ENCODE peak calls at places on chromosomes 11 and 22, in seven cellular contexts. One of them, this sample, is unnamed.

GRCh38 chr11:45754261-45754709 is 50.7 kb upstream of the SLC35C1 start:
- DNase-seq in H1: no peak
- DNase-seq in brain microvascular endothelial cell: peak; percentile 48
- DNase-seq in uterus: peak; percentile 27
- DNase-seq in hepatocyte: peak; percentile 67
- DNase-seq in transverse colon: no peak
- DNase-seq in neuronal stem cell: no peak
- DNase-seq in this sample: no peak

GRCh38 chr11:134530826-134531225 is 118.8 kb upstream of the B3GAT1 start:
- DNase-seq in H1: peak; percentile 43
- DNase-seq in brain microvascular endothelial cell: no peak
- DNase-seq in uterus: no peak
- DNase-seq in hepatocyte: no peak
- DNase-seq in transverse colon: no peak
- DNase-seq in neuronal stem cell: no peak
- DNase-seq in this sample: no peak

GRCh38 chr11:44750440-44751005 is 23.8 kb downstream of the TSPAN18 start:
- DNase-seq in H1: peak; percentile 32
- DNase-seq in brain microvascular endothelial cell: no peak
- DNase-seq in uterus: no peak
- DNase-seq in hepatocyte: no peak
- DNase-seq in transverse colon: no peak
- DNase-seq in neuronal stem cell: no peak
- DNase-seq in this sample: no peak

GRCh38 chr22:17734197-17734596 is 40.1 kb downstream of the BID start:
- DNase-seq in H1: no peak
- DNase-seq in brain microvascular endothelial cell: peak; percentile 64
- DNase-seq in uterus: no peak
- DNase-seq in hepatocyte: no peak
- DNase-seq in transverse colon: no peak
- DNase-seq in neuronal stem cell: no peak
- DNase-seq in this sample: no peak

GRCh38 chr11:82864268-82864667 is 36.0 kb downstream of the PRCP start:
- DNase-seq in H1: no peak
- DNase-seq in brain microvascular endothelial cell: peak; percentile 45
- DNase-seq in uterus: peak; percentile 44
- DNase-seq in hepatocyte: peak; percentile 69
- DNase-seq in transverse colon: peak; percentile 44
- DNase-seq in neuronal stem cell: no peak
- DNase-seq in this sample: peak; percentile 39

GRCh38 chr11:22192642-22193347 is at the start of gene ANO5:
- DNase-seq in H1: peak; percentile 87
- DNase-seq in brain microvascular endothelial cell: no peak
- DNase-seq in uterus: peak; percentile 34
- DNase-seq in hepatocyte: peak; percentile 78
- DNase-seq in transverse colon: peak; percentile 74
- DNase-seq in neuronal stem cell: peak; percentile 66
- DNase-seq in this sample: no peak

GRCh38 chr22:50705219-50705691 is 32.6 kb downstream of the SHANK3 start:
- DNase-seq in H1: peak; percentile 87
- DNase-seq in brain microvascular endothelial cell: peak; percentile 66
- DNase-seq in uterus: no peak
- DNase-seq in hepatocyte: peak; percentile 93
- DNase-seq in transverse colon: no peak
- DNase-seq in neuronal stem cell: peak; percentile 93
- DNase-seq in this sample: no peak

GRCh38 chr11:109071712-109072524 is 350.1 kb upstream of the C11orf87 start:
- DNase-seq in H1: no peak
- DNase-seq in brain microvascular endothelial cell: no peak
- DNase-seq in uterus: peak; percentile 54
- DNase-seq in hepatocyte: no peak
- DNase-seq in transverse colon: no peak
- DNase-seq in neuronal stem cell: no peak
- DNase-seq in this sample: no peak

GRCh38 chr11:27716850-27717249 is 16.6 kb upstream of the BDNF start:
- DNase-seq in H1: no peak
- DNase-seq in brain microvascular endothelial cell: no peak
- DNase-seq in uterus: no peak
- DNase-seq in hepatocyte: no peak
- DNase-seq in transverse colon: no peak
- DNase-seq in neuronal stem cell: no peak
- DNase-seq in this sample: no peak

GRCh38 chr11:28384418-28384817 is 276.2 kb downstream of the METTL15 start:
- DNase-seq in H1: no peak
- DNase-seq in brain microvascular endothelial cell: peak; percentile 99
- DNase-seq in uterus: no peak
- DNase-seq in hepatocyte: no peak
- DNase-seq in transverse colon: no peak
- DNase-seq in neuronal stem cell: no peak
- DNase-seq in this sample: peak; percentile 96

GRCh38 chr11:118227865-118228785 is 3.3 kb upstream of the JAML start:
- DNase-seq in H1: no peak
- DNase-seq in brain microvascular endothelial cell: no peak
- DNase-seq in uterus: no peak
- DNase-seq in hepatocyte: no peak
- DNase-seq in transverse colon: no peak
- DNase-seq in neuronal stem cell: no peak
- DNase-seq in this sample: no peak

GRCh38 chr11:34354782-34355181 is 3.0 kb downstream of the ABTB2 start:
- DNase-seq in H1: no peak
- DNase-seq in brain microvascular endothelial cell: no peak
- DNase-seq in uterus: no peak
- DNase-seq in hepatocyte: no peak
- DNase-seq in transverse colon: no peak
- DNase-seq in neuronal stem cell: no peak
- DNase-seq in this sample: no peak

GRCh38 chr11:80627364-80627763 is 1186.5 kb upstream of the TENM4 start:
- DNase-seq in H1: no peak
- DNase-seq in brain microvascular endothelial cell: no peak
- DNase-seq in uterus: no peak
- DNase-seq in hepatocyte: no peak
- DNase-seq in transverse colon: no peak
- DNase-seq in neuronal stem cell: no peak
- DNase-seq in this sample: no peak

GRCh38 chr11:110463153-110463552 is 33.4 kb downstream of the FDX1 start:
- DNase-seq in H1: peak; percentile 65
- DNase-seq in brain microvascular endothelial cell: peak; percentile 53
- DNase-seq in uterus: peak; percentile 56
- DNase-seq in hepatocyte: peak; percentile 67
- DNase-seq in transverse colon: peak; percentile 46
- DNase-seq in neuronal stem cell: peak; percentile 23
- DNase-seq in this sample: no peak

GRCh38 chr11:105911454-105911853 is 110.6 kb downstream of the MSANTD4 start:
- DNase-seq in H1: no peak
- DNase-seq in brain microvascular endothelial cell: no peak
- DNase-seq in uterus: no peak
- DNase-seq in hepatocyte: no peak
- DNase-seq in transverse colon: no peak
- DNase-seq in neuronal stem cell: no peak
- DNase-seq in this sample: no peak

GRCh38 chr22:50173221-50173982 is 2.9 kb downstream of the PANX2 start:
- DNase-seq in H1: no peak
- DNase-seq in brain microvascular endothelial cell: no peak
- DNase-seq in uterus: no peak
- DNase-seq in hepatocyte: no peak
- DNase-seq in transverse colon: peak; percentile 31
- DNase-seq in neuronal stem cell: no peak
- DNase-seq in this sample: no peak

GRCh38 chr11:78698612-78699011 is 123.9 kb upstream of the NARS2 start:
- DNase-seq in H1: no peak
- DNase-seq in brain microvascular endothelial cell: peak; percentile 84
- DNase-seq in uterus: no peak
- DNase-seq in hepatocyte: no peak
- DNase-seq in transverse colon: no peak
- DNase-seq in neuronal stem cell: no peak
- DNase-seq in this sample: no peak

GRCh38 chr11:60370252-60370810 is 8.0 kb upstream of the MS4A7 start:
- DNase-seq in H1: no peak
- DNase-seq in brain microvascular endothelial cell: no peak
- DNase-seq in uterus: no peak
- DNase-seq in hepatocyte: no peak
- DNase-seq in transverse colon: no peak
- DNase-seq in neuronal stem cell: no peak
- DNase-seq in this sample: no peak

GRCh38 chr11:6719588-6719987 is 36.4 kb upstream of the MRPL17 start:
- DNase-seq in H1: no peak
- DNase-seq in brain microvascular endothelial cell: no peak
- DNase-seq in uterus: no peak
- DNase-seq in hepatocyte: no peak
- DNase-seq in transverse colon: no peak
- DNase-seq in neuronal stem cell: no peak
- DNase-seq in this sample: no peak

GRCh38 chr11:128299132-128299726 is 288.1 kb downstream of the ETS1 start:
- DNase-seq in H1: no peak
- DNase-seq in brain microvascular endothelial cell: peak; percentile 40
- DNase-seq in uterus: no peak
- DNase-seq in hepatocyte: peak; percentile 27
- DNase-seq in transverse colon: no peak
- DNase-seq in neuronal stem cell: no peak
- DNase-seq in this sample: no peak

GRCh38 chr11:63804259-63804658 is 9.0 kb upstream of the SPINDOC start:
- DNase-seq in H1: no peak
- DNase-seq in brain microvascular endothelial cell: no peak
- DNase-seq in uterus: no peak
- DNase-seq in hepatocyte: peak; percentile 67
- DNase-seq in transverse colon: peak; percentile 64
- DNase-seq in neuronal stem cell: no peak
- DNase-seq in this sample: no peak

GRCh38 chr11:126595560-126595959 is 240.1 kb downstream of the ST3GAL4 start:
- DNase-seq in H1: no peak
- DNase-seq in brain microvascular endothelial cell: no peak
- DNase-seq in uterus: no peak
- DNase-seq in hepatocyte: no peak
- DNase-seq in transverse colon: no peak
- DNase-seq in neuronal stem cell: no peak
- DNase-seq in this sample: no peak

GRCh38 chr11:112844530-112844929 is 116.7 kb upstream of the NCAM1 start:
- DNase-seq in H1: peak; percentile 22
- DNase-seq in brain microvascular endothelial cell: no peak
- DNase-seq in uterus: no peak
- DNase-seq in hepatocyte: no peak
- DNase-seq in transverse colon: no peak
- DNase-seq in neuronal stem cell: peak; percentile 48
- DNase-seq in this sample: peak; percentile 57

DNA sequence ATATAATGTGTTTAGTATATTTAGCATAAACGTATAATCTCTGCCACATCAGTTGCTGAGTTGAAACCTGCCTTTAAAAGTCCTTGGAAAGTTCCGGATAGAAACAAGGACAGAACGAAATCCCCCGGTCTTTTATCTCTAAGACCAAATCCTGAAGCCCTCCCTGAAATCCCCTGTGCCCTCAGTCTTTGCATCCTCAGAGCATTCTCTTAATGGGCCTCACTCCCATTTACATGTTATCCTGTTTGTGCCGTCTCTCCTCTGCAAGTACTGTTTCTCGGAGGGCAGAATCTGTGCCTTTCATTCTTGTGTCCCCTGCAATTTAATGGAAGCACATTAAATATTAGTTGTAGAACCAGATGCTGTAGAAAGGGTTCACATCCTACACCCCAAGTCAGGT is 56.0 kb downstream of the ZNRF3 start:
- DNase-seq in H1: no peak
- DNase-seq in brain microvascular endothelial cell: no peak
- DNase-seq in uterus: no peak
- DNase-seq in hepatocyte: no peak
- DNase-seq in transverse colon: no peak
- DNase-seq in neuronal stem cell: no peak
- DNase-seq in this sample: no peak
- H3K27me3 ChIP-seq in H1: no peaks in the 10 kb centered on the region
- H3K27me3 ChIP-seq in brain microvascular endothelial cell: no peaks in the 10 kb centered on the region
- H3K27me3 ChIP-seq in uterus: no peaks in the 10 kb centered on the region
- H3K27me3 ChIP-seq in hepatocyte: no peaks in the 10 kb centered on the region
- H3K27me3 ChIP-seq in transverse colon: no peaks in the 10 kb centered on the region
- H3K27me3 ChIP-seq in neuronal stem cell: no peaks in the 10 kb centered on the region
- H3K27me3 ChIP-seq in this sample: no peaks in the 10 kb centered on the region

GRCh38 chr11:62716206-62716605 is 8.7 kb downstream of the GNG3 start:
- DNase-seq in H1: no peak
- DNase-seq in brain microvascular endothelial cell: no peak
- DNase-seq in uterus: no peak
- DNase-seq in hepatocyte: no peak
- DNase-seq in transverse colon: no peak
- DNase-seq in neuronal stem cell: no peak
- DNase-seq in this sample: no peak
- H3K36me3 ChIP-seq in H1: peaks cover 84% of the 10 kb centered on the region
- H3K36me3 ChIP-seq in brain microvascular endothelial cell: peaks cover 76% of the 10 kb centered on the region
- H3K36me3 ChIP-seq in uterus: no peaks in the 10 kb centered on the region
- H3K36me3 ChIP-seq in hepatocyte: no peaks in the 10 kb centered on the region
- H3K36me3 ChIP-seq in transverse colon: peaks cover 12% of the 10 kb centered on the region
- H3K36me3 ChIP-seq in neuronal stem cell: peaks cover 99% of the 10 kb centered on the region
- H3K36me3 ChIP-seq in this sample: peaks cover 95% of the 10 kb centered on the region

DNA sequence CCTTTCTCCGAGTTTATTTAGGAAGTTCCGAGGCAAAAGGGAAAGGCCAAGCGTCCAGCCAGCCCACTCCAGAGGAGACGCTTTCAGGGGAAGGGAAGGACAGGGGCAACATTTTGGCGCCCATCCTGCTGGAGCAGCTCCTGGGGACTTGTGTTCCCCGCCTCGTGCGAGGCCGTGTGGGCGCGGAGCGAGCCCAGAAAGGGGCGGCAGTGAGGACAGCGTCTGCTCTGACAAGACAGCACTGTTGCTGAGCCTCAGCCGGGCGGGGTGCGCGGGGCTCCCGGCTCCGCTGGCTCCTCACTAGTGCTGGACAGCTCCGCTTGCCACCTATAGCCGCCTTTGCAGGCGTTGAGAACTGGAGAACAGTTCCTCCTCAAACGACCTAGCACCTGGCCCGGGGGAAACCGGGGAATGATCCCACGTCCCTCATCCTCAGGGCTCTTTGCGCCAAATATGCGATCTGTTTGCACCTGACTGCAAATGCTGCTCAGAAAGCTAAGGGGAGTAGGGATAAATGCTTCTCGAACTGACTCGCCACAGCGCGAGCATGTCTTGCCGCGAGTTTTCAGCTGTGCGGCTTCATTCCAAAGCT is 722 bp upstream of the GUCY1A2 start:
- DNase-seq in H1: peak; percentile 83
- DNase-seq in brain microvascular endothelial cell: peak; percentile 77
- DNase-seq in uterus: peak; percentile 67
- DNase-seq in hepatocyte: peak; percentile 92
- DNase-seq in transverse colon: peak; percentile 14
- DNase-seq in neuronal stem cell: peak; percentile 71
- DNase-seq in this sample: peak; percentile 12
- H3K27me3 ChIP-seq in H1: peaks cover 11% of the 10 kb centered on the region
- H3K27me3 ChIP-seq in brain microvascular endothelial cell: peaks cover 5% of the 10 kb centered on the region
- H3K27me3 ChIP-seq in uterus: no peaks in the 10 kb centered on the region
- H3K27me3 ChIP-seq in hepatocyte: peaks cover 7% of the 10 kb centered on the region
- H3K27me3 ChIP-seq in transverse colon: peaks cover 64% of the 10 kb centered on the region
- H3K27me3 ChIP-seq in neuronal stem cell: no peaks in the 10 kb centered on the region
- H3K27me3 ChIP-seq in this sample: no peaks in the 10 kb centered on the region

DNA sequence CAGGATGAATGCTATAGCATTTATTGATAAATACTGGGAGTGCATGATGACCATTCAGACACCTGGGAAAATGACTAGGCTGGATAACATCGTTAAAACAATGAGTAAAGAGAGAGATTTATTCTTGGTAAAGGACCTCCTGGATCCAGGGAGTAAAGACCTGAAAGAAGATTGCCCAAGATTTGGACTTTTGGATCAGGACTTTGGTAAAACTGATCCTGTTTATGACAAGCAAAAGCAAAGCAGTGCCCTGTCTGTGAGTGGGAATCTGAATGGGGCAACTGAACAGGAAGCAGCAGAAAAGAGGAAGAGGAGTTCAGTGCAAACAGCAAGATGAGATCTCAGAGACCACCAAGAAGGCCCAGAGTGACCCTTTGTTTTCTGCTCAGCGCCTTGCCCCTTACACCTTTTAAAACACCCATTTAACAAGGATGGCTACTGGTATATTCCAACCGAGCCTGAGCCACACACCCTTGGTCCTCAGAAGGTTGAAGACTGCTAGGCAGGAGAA is 121.9 kb downstream of the VPREB1 start:
- DNase-seq in H1: no peak
- DNase-seq in brain microvascular endothelial cell: no peak
- DNase-seq in uterus: no peak
- DNase-seq in hepatocyte: no peak
- DNase-seq in transverse colon: no peak
- DNase-seq in neuronal stem cell: no peak
- DNase-seq in this sample: peak; percentile 11
- H3K36me3 ChIP-seq in H1: no peaks in the 10 kb centered on the region
- H3K36me3 ChIP-seq in brain microvascular endothelial cell: no peaks in the 10 kb centered on the region
- H3K36me3 ChIP-seq in uterus: no peaks in the 10 kb centered on the region
- H3K36me3 ChIP-seq in hepatocyte: no peaks in the 10 kb centered on the region
- H3K36me3 ChIP-seq in transverse colon: no peaks in the 10 kb centered on the region
- H3K36me3 ChIP-seq in neuronal stem cell: no peaks in the 10 kb centered on the region
- H3K36me3 ChIP-seq in this sample: no peaks in the 10 kb centered on the region

This sample was measured in SJSA1.